ENCODE peak calls at places on chromosomes 6 and 20, in four cellular contexts. A is Peyer's patch, J is mucosa of descending colon, T is A549. O is an unnamed sample.

GRCh38 chr6:166619912-166620311 is 7.1 kb downstream of the RPS6KA2 start:
- DNase-seq in A (no peak), T (no peak), J (no peak), O (peak; percentile 38)

GRCh38 chr6:17703256-17703694 is 3.5 kb downstream of the NUP153 start:
- DNase-seq in T (no peak), A (no peak), J (peak; percentile 6), O (no peak)

GRCh38 chr6:45082091-45082490 is 246.0 kb upstream of the RUNX2 start:
- DNase-seq in T (no peak), J (no peak), A (no peak), O (no peak)

GRCh38 chr6:113859349-113860164 is 2.4 kb downstream of the MARCKS start:
- DNase-seq in T (no peak), A (no peak), J (peak; percentile 37), O (peak; percentile 52)

GRCh38 chr6:147711511-147711910 is 203.0 kb downstream of the SAMD5 start:
- DNase-seq in A (no peak), J (no peak), T (no peak), O (no peak)

GRCh38 chr6:44304282-44305199 is 8.6 kb downstream of the AARS2 start:
- DNase-seq in A (peak; percentile 23), J (peak; percentile 32), T (peak; percentile 35), O (no peak)

GRCh38 chr6:11197175-11197535 is 35.3 kb downstream of the NEDD9 start:
- DNase-seq in A (no peak), T (no peak), J (no peak), O (no peak)

GRCh38 chr6:112231609-112232060 is 22.7 kb downstream of the LAMA4 start:
- DNase-seq in A (no peak), J (peak; percentile 33), T (no peak), O (no peak)

GRCh38 chr6:144477396-144477795 is 192.3 kb downstream of the UTRN start:
- DNase-seq in T (no peak), A (no peak), J (no peak), O (no peak)

GRCh38 chr6:145310116-145310515 is 425.2 kb downstream of the EPM2A start:
- DNase-seq in A (no peak), J (no peak), T (no peak), O (no peak)

GRCh38 chr6:144878577-144878976 is 593.4 kb downstream of the UTRN start:
- DNase-seq in A (no peak), J (no peak), T (no peak), O (no peak)

GRCh38 chr6:32254761-32255211 is 30.9 kb upstream of the NOTCH4 start:
- DNase-seq in T (peak; percentile 25), A (no peak), J (no peak), O (no peak)

DNA sequence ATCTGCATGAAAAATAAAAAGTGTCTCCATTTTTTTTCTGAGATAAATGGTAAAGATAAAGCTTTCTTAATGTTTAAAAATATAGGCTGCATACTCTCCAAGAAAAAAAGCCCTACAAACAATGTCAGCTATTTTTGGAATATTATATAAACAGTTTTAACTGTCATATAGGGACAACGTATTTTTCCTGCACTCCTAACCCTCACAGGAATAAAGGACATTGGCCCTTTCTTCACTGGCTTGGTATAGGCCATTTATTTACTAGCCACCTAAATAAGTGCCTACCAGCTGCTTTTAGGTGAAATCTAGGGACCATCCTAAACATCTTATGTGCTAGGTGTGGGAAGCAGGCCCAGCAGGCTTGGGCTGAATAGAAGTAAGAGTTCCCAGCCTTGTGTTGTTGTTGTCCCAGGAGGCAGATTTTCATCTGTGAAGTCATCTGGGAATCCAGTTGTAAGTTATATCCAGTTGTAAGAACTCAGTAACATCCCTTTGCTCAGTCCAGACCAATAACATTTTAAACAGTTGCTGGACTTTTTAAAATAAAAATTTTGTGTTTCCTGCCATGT is 21.3 kb downstream of the FOXO3 start:
- DNase-seq in T (no peak), J (no peak), A (no peak), O (no peak)
- H3K4me1 ChIP-seq in T (peaks cover 28% of the 10 kb centered on the region), J (peaks cover 18% of the 10 kb centered on the region), A (no peaks in the 10 kb centered on the region), O (peaks cover 82% of the 10 kb centered on the region)

GRCh38 chr20:44185574-44185973 is 1.4 kb downstream of the JPH2 start:
- DNase-seq in J (no peak), A (no peak), T (no peak), O (no peak)
- H3K4me1 ChIP-seq in J (peaks cover 11% of the 10 kb centered on the region), A (peaks cover 4% of the 10 kb centered on the region), T (peaks cover 25% of the 10 kb centered on the region), O (peaks cover 14% of the 10 kb centered on the region)

GRCh38 chr20:59176812-59177211 is 13.2 kb downstream of the ZNF831 start:
- DNase-seq in J (no peak), A (no peak), T (no peak), O (no peak)
- H3K4me1 ChIP-seq in J (peaks cover 7% of the 10 kb centered on the region), A (no peaks in the 10 kb centered on the region), T (no peaks in the 10 kb centered on the region), O (no peaks in the 10 kb centered on the region)

DNA sequence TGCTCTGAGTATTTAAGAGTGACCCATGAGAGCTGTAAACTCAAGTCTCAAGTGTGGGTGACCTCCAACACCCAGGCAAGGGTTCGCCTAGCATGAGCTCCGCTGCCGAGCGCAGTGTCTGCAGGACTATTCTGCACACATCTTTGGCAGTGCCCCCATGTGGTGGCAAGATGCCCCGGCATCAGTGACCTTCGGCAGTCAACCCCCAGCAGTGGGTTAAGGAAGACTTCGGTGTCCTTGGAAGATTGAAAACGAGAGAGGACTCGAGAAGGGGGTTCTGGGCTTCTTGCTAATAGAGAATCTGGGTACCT is 43.1 kb downstream of the RBM38 start:
- DNase-seq in A (no peak), T (no peak), J (peak; percentile 28), O (no peak)
- H3K4me1 ChIP-seq in A (peaks cover 29% of the 10 kb centered on the region), T (peaks cover 1% of the 10 kb centered on the region), J (peaks cover 19% of the 10 kb centered on the region), O (peaks cover 33% of the 10 kb centered on the region)

GRCh38 chr6:105787747-105788146 is 298.4 kb upstream of the PRDM1 start:
- DNase-seq in A (no peak), J (no peak), T (no peak), O (no peak)
- H3K4me1 ChIP-seq in A (no peaks in the 10 kb centered on the region), J (no peaks in the 10 kb centered on the region), T (peaks cover 5% of the 10 kb centered on the region), O (no peaks in the 10 kb centered on the region)

DNA sequence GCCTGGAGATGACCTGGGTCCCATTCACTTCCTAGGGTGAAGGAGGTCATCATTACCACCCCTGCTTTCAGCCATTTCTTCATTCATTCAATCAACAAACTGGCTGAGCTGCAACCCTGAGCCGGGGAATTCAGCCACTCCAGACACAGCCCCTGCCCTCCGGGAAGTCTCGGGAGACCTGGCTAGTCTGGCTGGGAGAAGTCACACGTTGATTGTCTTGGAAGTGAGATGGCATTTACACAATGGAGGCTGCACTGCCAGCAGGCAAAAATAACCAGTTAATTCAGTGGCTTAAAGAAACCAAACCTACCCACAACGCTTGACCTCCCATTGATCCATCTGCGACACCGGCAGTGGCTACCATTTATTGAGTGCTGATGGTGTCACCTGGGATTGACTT is 2.0 kb upstream of the PMEPA1 start:
- DNase-seq in A (no peak), T (no peak), J (no peak), O (no peak)
- H3K4me1 ChIP-seq in A (no peaks in the 10 kb centered on the region), T (peaks cover 64% of the 10 kb centered on the region), J (peaks cover 6% of the 10 kb centered on the region), O (peaks cover 34% of the 10 kb centered on the region)

GRCh38 chr6:137866914-137867684 is at the start of gene TNFAIP3:
- DNase-seq in T (peak; percentile 74), A (peak; percentile 93), J (peak; percentile 95), O (peak; percentile 92)

GRCh38 chr6:137867685-137868509 is 838 bp downstream of the TNFAIP3 start:
- DNase-seq in J (peak; percentile 67), A (peak; percentile 85), T (no peak), O (peak; percentile 45)

GRCh38 chr6:137864812-137865508 is 2.1 kb upstream of the TNFAIP3 start:
- DNase-seq in T (no peak), A (no peak), J (no peak), O (no peak)

GRCh38 chr6:137868721-137869631 is 1.9 kb downstream of the TNFAIP3 start:
- DNase-seq in T (no peak), A (no peak), J (no peak), O (no peak)

GRCh38 chr6:137866200-137866913 is 702 bp upstream of the TNFAIP3 start:
- DNase-seq in A (peak; percentile 65), J (no peak), T (no peak), O (no peak)
- H3K4me1 ChIP-seq in A (peaks cover 4% of the 10 kb centered on the region), J (peaks cover 11% of the 10 kb centered on the region), T (peaks cover 9% of the 10 kb centered on the region), O (peaks cover 63% of the 10 kb centered on the region)